ENCODE peak calls at places on chromosomes 12 and 14, in seven cellular contexts. C, B, O, N, G, Q and M are unnamed samples.

GRCh38 chr12:52050116-52050770 is 999 bp upstream of the NR4A1 start:
- DNase-seq in C (peak), B (no peak), O (peak), N (no peak), G (no peak), Q (no peak), M (peak)

GRCh38 chr14:90739318-90740077 is 76.7 kb downstream of the TTC7B start:
- DNase-seq in C (no peak), B (no peak), O (no peak), N (no peak), G (no peak), Q (no peak), M (no peak)

GRCh38 chr12:114673169-114673833 is 10.7 kb downstream of the TBX3 start:
- DNase-seq in C (no peak), B (no peak), O (no peak), N (no peak), G (no peak), Q (no peak), M (peak)

GRCh38 chr14:61710853-61711817 is 15.8 kb downstream of the HIF1A start:
- DNase-seq in C (peak), B (no peak), O (no peak), N (no peak), G (no peak), Q (no peak), M (no peak)

GRCh38 chr12:27158322-27158721 is 75.9 kb upstream of the C12orf71 start:
- DNase-seq in C (no peak), B (no peak), O (no peak), N (no peak), G (no peak), Q (no peak), M (no peak)

GRCh38 chr12:122228092-122228491 is 2.2 kb upstream of the DIABLO start:
- DNase-seq in C (no peak), B (no peak), O (no peak), N (no peak), G (no peak), Q (no peak), M (no peak)

GRCh38 chr14:66539034-66539433 is 31.1 kb downstream of the GPHN start:
- DNase-seq in C (no peak), B (no peak), O (peak), N (no peak), G (no peak), Q (no peak), M (no peak)

GRCh38 chr12:53171725-53172329 is 8.7 kb upstream of the ZNF740 start:
- DNase-seq in C (no peak), B (no peak), O (no peak), N (no peak), G (no peak), Q (no peak), M (no peak)

GRCh38 chr12:54301428-54302045 is 722 bp upstream of the NFE2 start:
- DNase-seq in C (no peak), B (no peak), O (no peak), N (no peak), G (no peak), Q (no peak), M (no peak)

GRCh38 chr12:132354982-132355680 is 25.7 kb upstream of the GALNT9 start:
- DNase-seq in C (peak), B (no peak), O (no peak), N (no peak), G (peak), Q (no peak), M (no peak)

GRCh38 chr12:1801285-1801975 is 18.9 kb upstream of the LRTM2 start:
- DNase-seq in C (peak), B (peak), O (no peak), N (no peak), G (no peak), Q (peak), M (no peak)

GRCh38 chr14:59688224-59689170 is 111.9 kb upstream of the CCDC175 start:
- DNase-seq in C (no peak), B (no peak), O (peak), N (no peak), G (no peak), Q (no peak), M (peak)

GRCh38 chr12:104627975-104628322 is 171.2 kb downstream of the CHST11 start:
- DNase-seq in C (no peak), B (no peak), O (no peak), N (no peak), G (no peak), Q (no peak), M (no peak)

GRCh38 chr12:6222009-6222702 is 22.0 kb downstream of the CD9 start:
- DNase-seq in C (no peak), B (no peak), O (no peak), N (no peak), G (no peak), Q (no peak), M (no peak)

GRCh38 chr12:76688001-76688400 is 75.9 kb upstream of the ZDHHC17 start:
- DNase-seq in C (no peak), B (no peak), O (no peak), N (no peak), G (no peak), Q (no peak), M (no peak)

GRCh38 chr14:68361231-68361630 is 431.6 kb downstream of the ZFP36L1 start:
- DNase-seq in C (no peak), B (no peak), O (no peak), N (no peak), G (no peak), Q (no peak), M (peak)

GRCh38 chr12:104358353-104359003 is 54.9 kb downstream of the EID3 start:
- DNase-seq in C (peak), B (peak), O (peak), N (peak), G (peak), Q (peak), M (peak)

GRCh38 chr12:34291001-34291400 is 268.7 kb downstream of the ALG10 start:
- DNase-seq in C (peak), B (peak), O (no peak), N (peak), G (no peak), Q (peak), M (no peak)

GRCh38 chr12:66087365-66087943 is 43.1 kb downstream of the LLPH start:
- DNase-seq in C (no peak), B (peak), O (peak), N (peak), G (peak), Q (peak), M (peak)

GRCh38 chr14:75476274-75476995 is 45.8 kb upstream of the BATF start:
- DNase-seq in C (no peak), B (no peak), O (no peak), N (no peak), G (peak), Q (no peak), M (no peak)

GRCh38 chr14:56300495-56300894 is 182.3 kb downstream of the PELI2 start:
- DNase-seq in C (no peak), B (no peak), O (no peak), N (no peak), G (no peak), Q (no peak), M (no peak)

GRCh38 chr14:102586420-102587119 is 5.9 kb upstream of the RCOR1 start:
- DNase-seq in C (no peak), B (no peak), O (no peak), N (no peak), G (no peak), Q (no peak), M (no peak)

GRCh38 chr14:67765192-67765834 is 51.1 kb downstream of the ZFYVE26 start:
- DNase-seq in C (no peak), B (no peak), O (no peak), N (no peak), G (no peak), Q (no peak), M (peak)

GRCh38 chr12:74646831-74647230 is 109.2 kb downstream of the ATXN7L3B start:
- DNase-seq in C (no peak), B (no peak), O (peak), N (no peak), G (no peak), Q (no peak), M (no peak)

GRCh38 chr12:2395352-2395977 is 342.7 kb downstream of the CACNA1C start:
- DNase-seq in C (peak), B (no peak), O (peak), N (peak), G (peak), Q (peak), M (peak)

GRCh38 chr12:50110762-50111416 is 1.1 kb upstream of the COX14 start:
- DNase-seq in C (peak), B (peak), O (peak), N (peak), G (peak), Q (no peak), M (peak)

GRCh38 chr12:7091660-7092228 is 501 bp downstream of the C1R start:
- DNase-seq in C (no peak), B (no peak), O (no peak), N (peak), G (no peak), Q (no peak), M (no peak)

GRCh38 chr12:113854385-113855136 is 111.6 kb downstream of the RBM19 start:
- DNase-seq in C (no peak), B (no peak), O (no peak), N (peak), G (no peak), Q (no peak), M (peak)

GRCh38 chr12:123934829-123935228 is 37.8 kb downstream of the CCDC92 start:
- DNase-seq in C (no peak), B (no peak), O (no peak), N (no peak), G (no peak), Q (no peak), M (no peak)

GRCh38 chr12:113207621-113208040 is 13.6 kb upstream of the TPCN1 start:
- DNase-seq in C (no peak), B (no peak), O (no peak), N (no peak), G (no peak), Q (no peak), M (no peak)

GRCh38 chr12:47017901-47018479 is 61.4 kb upstream of the PCED1B start:
- DNase-seq in C (no peak), B (no peak), O (no peak), N (no peak), G (no peak), Q (no peak), M (no peak)

GRCh38 chr12:64566122-64566521 is 44.2 kb upstream of the RASSF3 start:
- DNase-seq in C (no peak), B (no peak), O (no peak), N (no peak), G (no peak), Q (no peak), M (no peak)

GRCh38 chr12:96502477-96502876 is 13.1 kb downstream of the CFAP54 start:
- DNase-seq in C (no peak), B (no peak), O (peak), N (no peak), G (no peak), Q (no peak), M (no peak)

DNA sequence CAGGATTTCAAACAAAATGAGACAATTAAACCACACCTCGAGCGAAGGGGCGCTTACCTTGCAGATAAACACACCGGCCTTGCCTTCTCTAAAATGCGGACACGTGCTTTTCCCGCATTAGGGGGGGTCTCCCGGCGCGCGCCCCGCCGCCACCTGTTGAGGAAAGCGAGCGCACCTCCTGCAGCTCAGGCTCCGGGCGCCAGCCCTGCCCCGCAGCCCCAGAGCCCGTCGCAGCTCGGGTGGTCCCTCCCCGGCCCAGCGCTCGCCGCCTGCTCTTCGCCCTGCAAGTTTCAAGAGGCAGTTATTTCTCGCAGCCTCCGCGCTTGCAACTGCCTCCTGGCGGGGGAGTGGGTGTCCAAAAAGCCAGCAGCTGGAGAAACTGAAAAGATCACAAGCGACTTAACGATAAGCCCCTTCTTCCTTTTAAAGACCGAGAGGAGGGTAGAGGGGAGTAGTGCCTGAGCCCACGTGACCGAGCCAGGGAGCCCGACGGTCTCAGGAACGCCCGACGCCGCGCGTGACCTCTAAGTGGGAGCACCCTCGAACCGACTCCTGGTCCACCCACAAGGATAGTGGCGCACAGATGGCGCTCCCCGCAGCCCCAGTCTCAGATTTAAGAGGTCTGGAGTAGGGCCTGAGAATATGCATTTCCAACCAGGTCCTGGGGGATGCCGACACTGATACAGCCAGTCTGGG is at the start of gene ESR2:
- DNase-seq in C (peak), B (no peak), O (peak), N (peak), G (peak), Q (peak), M (peak)
- TF ChIP-seq CTCF in C (no peak), B (no peak), O (no peak), N (no peak), G (peak), Q (peak), M (peak)

GRCh38 chr12:32440120-32440865 is 40.9 kb downstream of the FGD4 start:
- DNase-seq in C (no peak), B (no peak), O (no peak), N (no peak), G (no peak), Q (no peak), M (peak)

GRCh38 chr12:32437095-32437515 is 37.7 kb downstream of the FGD4 start:
- DNase-seq in C (no peak), B (no peak), O (no peak), N (no peak), G (no peak), Q (no peak), M (no peak)

GRCh38 chr12:32431025-32431424 is 31.7 kb downstream of the FGD4 start:
- DNase-seq in C (no peak), B (no peak), O (no peak), N (no peak), G (no peak), Q (no peak), M (no peak)

GRCh38 chr12:32435921-32436710 is 36.8 kb downstream of the FGD4 start:
- DNase-seq in C (no peak), B (no peak), O (no peak), N (no peak), G (no peak), Q (no peak), M (no peak)
- TF ChIP-seq CTCF in C (no peak), B (no peak), O (no peak), N (no peak), G (no peak), Q (no peak), M (no peak)

DNA sequence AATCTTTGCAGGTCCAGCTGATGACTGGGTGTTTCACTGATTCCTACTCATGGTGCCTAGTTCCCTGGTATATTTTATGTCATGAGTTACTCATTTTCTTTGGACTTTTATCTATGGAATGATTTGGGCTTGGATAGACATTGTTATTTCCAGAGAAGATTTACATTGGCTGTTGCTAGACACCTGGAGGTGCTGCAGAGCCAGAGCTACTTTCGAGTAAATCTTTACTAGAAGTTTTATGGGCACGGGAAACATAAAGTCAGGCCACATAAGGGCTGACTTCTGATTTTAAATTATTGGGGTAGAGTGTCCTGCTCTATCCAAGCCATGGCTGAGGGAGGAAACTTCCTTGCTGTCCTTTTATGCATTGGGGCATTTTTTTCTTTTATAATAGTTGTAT is 175.9 kb upstream of the ABCD2 start:
- DNase-seq in C (no peak), B (no peak), O (no peak), N (no peak), G (no peak), Q (no peak), M (no peak)
- TF ChIP-seq CTCF in C (no peak), B (no peak), O (no peak), N (no peak), G (no peak), Q (no peak), M (no peak)

GRCh38 chr12:42770261-42770660 is 180.7 kb upstream of the PRICKLE1 start:
- DNase-seq in C (no peak), B (no peak), O (no peak), N (no peak), G (no peak), Q (no peak), M (no peak)
- TF ChIP-seq CTCF in C (no peak), B (no peak), O (no peak), N (no peak), G (no peak), Q (no peak), M (no peak)

GRCh38 chr12:116236148-116236731 is 41.3 kb downstream of the MED13L start:
- DNase-seq in C (no peak), B (peak), O (peak), N (peak), G (no peak), Q (no peak), M (peak)

GRCh38 chr12:116238149-116238548 is 39.3 kb downstream of the MED13L start:
- DNase-seq in C (no peak), B (no peak), O (no peak), N (no peak), G (no peak), Q (no peak), M (no peak)

GRCh38 chr12:116236986-116237385 is 40.5 kb downstream of the MED13L start:
- DNase-seq in C (no peak), B (no peak), O (no peak), N (no peak), G (no peak), Q (no peak), M (no peak)

GRCh38 chr12:116233669-116234068 is 43.8 kb downstream of the MED13L start:
- DNase-seq in C (no peak), B (no peak), O (no peak), N (no peak), G (no peak), Q (no peak), M (no peak)
- TF ChIP-seq CTCF in C (no peak), B (no peak), O (no peak), N (no peak), G (no peak), Q (no peak), M (no peak)